ENCODE peak calls at places on chromosomes 2 and 18, in eight cellular contexts. K is HCT116; F is COR-L47; V is thyroid gland; M is IMR-90; P is CD4-positive, alpha-beta T cell; T is neural crest cell; G is stimulated activated effector memory CD8-positive, alpha-beta T cell treated with anti-CD3 and anti-CD28 coated beads, Interleukin-12 subunit alpha, Interleukin-12 subunit beta, amount 100 ng/mL, for 72 hours. U is an unnamed sample.
A peak's percentile ranks its signal among the peaks of the same experiment; 100 is the strongest.

GRCh38 chr2:100394111-100394641 is 23.3 kb downstream of the CHST10 start:
- DNase-seq in K (no peak), F (no peak), V (peak; percentile 83), M (peak; percentile 5), P (no peak), T (no peak), G (no peak), U (no peak)

GRCh38 chr2:75241696-75242095 is 42.4 kb upstream of the TACR1 start:
- DNase-seq in K (peak; percentile 4), F (no peak), V (no peak), M (peak; percentile 43), P (no peak), T (no peak), G (no peak), U (no peak)

GRCh38 chr2:176561706-176562105 is 292.5 kb downstream of the MTX2 start:
- DNase-seq in K (no peak), F (no peak), V (no peak), M (peak; percentile 71), P (no peak), T (no peak), G (no peak), U (no peak)

GRCh38 chr2:121359170-121359569 is 74.2 kb upstream of the TFCP2L1 start:
- DNase-seq in K (no peak), F (no peak), V (no peak), M (no peak), P (no peak), T (no peak), G (no peak), U (no peak)

GRCh38 chr2:186669146-186669545 is 24.7 kb upstream of the FAM171B start:
- DNase-seq in K (no peak), F (no peak), V (no peak), M (no peak), P (no peak), T (no peak), G (no peak), U (no peak)

GRCh38 chr2:45207105-45207504 is 197.9 kb upstream of the SIX2 start:
- DNase-seq in K (no peak), F (no peak), V (no peak), M (no peak), P (no peak), T (no peak), G (no peak), U (no peak)

GRCh38 chr2:96636772-96637171 is 1.3 kb downstream of the KANSL3 start:
- DNase-seq in K (no peak), F (no peak), V (peak; percentile 36), M (no peak), P (no peak), T (no peak), G (no peak), U (no peak)

GRCh38 chr2:164794432-164795231 is 47.0 kb downstream of the COBLL1 start:
- DNase-seq in K (no peak), F (no peak), V (peak; percentile 6), M (no peak), P (no peak), T (no peak), G (no peak), U (no peak)

GRCh38 chr2:105438104-105438929 is 39.5 kb upstream of the FHL2 start:
- DNase-seq in K (no peak), F (peak; percentile 69), V (no peak), M (peak; percentile 52), P (no peak), T (no peak), G (no peak), U (no peak)

GRCh38 chr2:229133155-229133772 is 137.8 kb downstream of the PID1 start:
- DNase-seq in K (peak; percentile 50), F (peak; percentile 15), V (no peak), M (peak; percentile 12), P (no peak), T (no peak), G (no peak), U (peak; percentile 29)

GRCh38 chr18:45890606-45891005 is 65.1 kb downstream of the SIGLEC15 start:
- DNase-seq in K (no peak), F (no peak), V (no peak), M (no peak), P (no peak), T (no peak), G (no peak), U (no peak)

GRCh38 chr2:113888641-113889470 is 1.0 kb upstream of the ACTR3 start:
- DNase-seq in K (no peak), F (no peak), V (peak; percentile 66), M (no peak), P (no peak), T (no peak), G (no peak), U (no peak)

GRCh38 chr18:9827211-9827855 is 58.4 kb upstream of the TXNDC2 start:
- DNase-seq in K (no peak), F (no peak), V (no peak), M (no peak), P (no peak), T (no peak), G (no peak), U (no peak)

GRCh38 chr2:163182764-163183354 is 344.3 kb upstream of the KCNH7 start:
- DNase-seq in K (no peak), F (no peak), V (no peak), M (peak; percentile 32), P (no peak), T (no peak), G (no peak), U (no peak)

GRCh38 chr2:72004976-72005375 is 142.7 kb downstream of the CYP26B1 start:
- DNase-seq in K (no peak), F (no peak), V (no peak), M (no peak), P (no peak), T (no peak), G (no peak), U (no peak)

GRCh38 chr2:191790737-191791136 is 56.2 kb downstream of the CAVIN2 start:
- DNase-seq in K (no peak), F (no peak), V (no peak), M (peak; percentile 68), P (no peak), T (no peak), G (no peak), U (no peak)

GRCh38 chr2:84865181-84865783 is 15.6 kb downstream of the TRABD2A start:
- DNase-seq in K (no peak), F (no peak), V (no peak), M (peak; percentile 43), P (no peak), T (no peak), G (no peak), U (no peak)